ENCODE peak calls at places on chromosomes 4 and X, in seven cellular contexts. R is dermis blood vessel endothelial cell, X is RWPE1, J is pancreas, B is progenitor cell of endocrine pancreas, C is PC-9, Z is keratinocyte. F is an unnamed sample.

GRCh38 chr4:118927976-118928375 is 39.3 kb downstream of the SYNPO2 start:
- DNase-seq in Z (no peak), J (no peak), R (no peak), C (no peak), X (no peak), B (no peak), F (no peak)

GRCh38 chr4:18931643-18932373 is 910.3 kb upstream of the LCORL start:
- DNase-seq in X (no peak), J (no peak), Z (no peak), B (no peak), R (no peak), C (no peak), F (no peak)

GRCh38 chr4:154511990-154512389 is 20.4 kb upstream of the DCHS2 start:
- DNase-seq in Z (no peak), R (no peak), B (no peak), X (no peak), J (no peak), C (no peak), F (no peak)

GRCh38 chr4:142875117-142875516 is 29.0 kb upstream of the INPP4B start:
- DNase-seq in B (no peak), Z (no peak), J (no peak), X (no peak), C (no peak), R (no peak), F (peak)

GRCh38 chrX:11465648-11466411 is 172.6 kb downstream of the AMELX start:
- DNase-seq in B (no peak), C (no peak), X (peak), R (no peak), J (no peak), Z (no peak), F (no peak)

GRCh38 chr4:83075696-83076095 is 38.8 kb downstream of the PLAC8 start:
- DNase-seq in J (no peak), Z (no peak), C (no peak), R (peak), B (no peak), X (peak), F (peak)

GRCh38 chr4:110589297-110589696 is 33.6 kb downstream of the PITX2 start:
- DNase-seq in J (no peak), X (no peak), R (peak), B (no peak), C (no peak), Z (no peak), F (no peak)

GRCh38 chrX:19121898-19122640 is at the start of gene ADGRG2:
- DNase-seq in Z (no peak), J (peak), R (peak), X (no peak), B (peak), C (peak), F (peak)

GRCh38 chrX:79231662-79232061 is 87.2 kb downstream of the GPR174 start:
- DNase-seq in C (no peak), Z (no peak), J (no peak), B (no peak), R (no peak), X (no peak), F (no peak)

GRCh38 chr4:145179201-145179860 is 1.1 kb downstream of the OTUD4 start:
- DNase-seq in X (peak), J (peak), Z (no peak), R (peak), C (peak), B (peak), F (peak)

GRCh38 chr4:153345011-153345981 is 808 bp downstream of the MND1 start:
- DNase-seq in J (no peak), Z (no peak), C (peak), R (peak), B (no peak), X (peak), F (peak)

GRCh38 chrX:10050481-10050880 is 83.3 kb downstream of the CLDN34 start:
- DNase-seq in B (no peak), R (peak), J (no peak), Z (no peak), C (no peak), X (no peak), F (no peak)

GRCh38 chrX:65928522-65928921 is 111.4 kb downstream of the VSIG4 start:
- DNase-seq in X (no peak), B (no peak), R (no peak), Z (no peak), J (no peak), C (no peak), F (no peak)

GRCh38 chr4:81366786-81367185 is 104.9 kb downstream of the RASGEF1B start:
- DNase-seq in X (no peak), Z (no peak), J (no peak), B (no peak), C (no peak), R (no peak), F (no peak)

F was measured in A673.